ENCODE peak calls at places on chromosome 19, in seven cellular contexts. I is neural progenitor cell; J is CD8-positive, alpha-beta T cell; C is thyroid gland; M is breast epithelium; Z is left lung; E is PC-3. H is an unnamed sample.

GRCh38 chr19:41853768-41854167 is 6.3 kb upstream of the RPS19 start:
- DNase-seq in J (no peak), E (no peak), Z (no peak), C (no peak), I (no peak), M (no peak), H (no peak)

GRCh38 chr19:33554391-33554790 is 32.8 kb upstream of the PEPD start:
- DNase-seq in E (no peak), I (no peak), C (no peak), M (peak; percentile 17), Z (no peak), J (no peak), H (no peak)

GRCh38 chr19:58374200-58374599 is 6.6 kb downstream of the ZNF837 start:
- DNase-seq in J (no peak), I (no peak), E (no peak), C (no peak), M (no peak), Z (no peak), H (no peak)

GRCh38 chr19:55158423-55158822 is 891 bp upstream of the TNNI3 start:
- DNase-seq in Z (no peak), M (no peak), C (no peak), I (no peak), E (no peak), J (no peak), H (no peak)

GRCh38 chr19:5955638-5955935 is 22.4 kb downstream of the RANBP3 start:
- DNase-seq in I (no peak), C (no peak), J (no peak), E (no peak), M (no peak), Z (no peak), H (no peak)

GRCh38 chr19:42316223-42317211 is 3.4 kb downstream of the TMEM145 start:
- DNase-seq in C (no peak), Z (peak; percentile 61), I (no peak), J (no peak), M (no peak), E (no peak), H (no peak)

GRCh38 chr19:47991191-47991808 is 670 bp downstream of the BSPH1 start:
- DNase-seq in J (no peak), M (no peak), E (no peak), I (no peak), C (no peak), Z (no peak), H (no peak)

GRCh38 chr19:15318241-15318691 is 14.1 kb downstream of the BRD4 start:
- DNase-seq in M (no peak), J (no peak), E (no peak), Z (no peak), I (no peak), C (no peak), H (no peak)

GRCh38 chr19:19211499-19212432 is at the start of gene NCAN:
- DNase-seq in C (no peak), I (peak; percentile 90), Z (no peak), M (no peak), J (no peak), E (no peak), H (no peak)

GRCh38 chr19:42693760-42694350 is 46.4 kb downstream of the PSG3 start:
- DNase-seq in Z (no peak), M (no peak), E (peak; percentile 75), I (no peak), C (peak; percentile 3), J (no peak), H (peak; percentile 9)

GRCh38 chr19:58585442-58586130 is 12.5 kb upstream of the MZF1 start:
- DNase-seq in E (no peak), M (no peak), C (no peak), I (no peak), Z (no peak), J (no peak), H (no peak)

GRCh38 chr19:46951236-46951986 is 68.2 kb upstream of the NPAS1 start:
- DNase-seq in Z (no peak), E (peak; percentile 94), J (no peak), C (no peak), I (no peak), M (no peak), H (peak; percentile 83)

GRCh38 chr19:48174445-48175030 is 4.1 kb downstream of the ZSWIM9 start:
- DNase-seq in E (no peak), J (no peak), M (no peak), Z (no peak), C (no peak), I (no peak), H (no peak)

GRCh38 chr19:18274776-18275356 is 614 bp upstream of the IQCN start:
- DNase-seq in Z (peak; percentile 83), J (no peak), E (peak; percentile 89), M (peak; percentile 84), C (peak; percentile 84), I (no peak), H (peak; percentile 94)

GRCh38 chr19:5002143-5002542 is 33.2 kb downstream of the KDM4B start:
- DNase-seq in I (no peak), J (no peak), E (peak; percentile 96), C (no peak), Z (no peak), M (no peak), H (no peak)

DNA sequence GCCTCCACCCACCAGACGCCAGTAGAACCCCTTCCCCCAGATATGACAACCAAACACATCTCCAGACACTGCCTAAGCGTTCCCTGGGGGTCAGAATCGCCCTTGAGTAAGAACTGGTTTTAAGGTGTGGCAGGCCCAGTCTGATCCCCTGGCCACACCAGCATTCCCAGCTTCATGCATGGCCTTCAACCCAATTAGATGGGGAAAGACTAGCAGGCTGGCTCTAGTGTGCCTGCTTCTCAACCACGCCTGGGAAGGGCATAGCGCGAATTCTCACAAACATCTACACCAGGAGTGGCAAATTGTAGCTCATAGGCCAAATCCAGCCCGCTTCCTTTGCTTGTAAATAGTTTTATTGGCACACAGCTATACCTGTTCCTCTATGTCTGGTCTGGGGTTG is 13.6 kb downstream of the HAUS8 start:
- DNase-seq in M (no peak), E (no peak), J (no peak), Z (no peak), I (no peak), C (no peak), H (no peak)
- H3K4me1 ChIP-seq in M (no peaks in the 10 kb centered on the region), E (no peaks in the 10 kb centered on the region), J (peaks cover 16% of the 10 kb centered on the region), Z (no peaks in the 10 kb centered on the region), I (no peaks in the 10 kb centered on the region), C (no peaks in the 10 kb centered on the region), H (peaks cover 19% of the 10 kb centered on the region)

DNA sequence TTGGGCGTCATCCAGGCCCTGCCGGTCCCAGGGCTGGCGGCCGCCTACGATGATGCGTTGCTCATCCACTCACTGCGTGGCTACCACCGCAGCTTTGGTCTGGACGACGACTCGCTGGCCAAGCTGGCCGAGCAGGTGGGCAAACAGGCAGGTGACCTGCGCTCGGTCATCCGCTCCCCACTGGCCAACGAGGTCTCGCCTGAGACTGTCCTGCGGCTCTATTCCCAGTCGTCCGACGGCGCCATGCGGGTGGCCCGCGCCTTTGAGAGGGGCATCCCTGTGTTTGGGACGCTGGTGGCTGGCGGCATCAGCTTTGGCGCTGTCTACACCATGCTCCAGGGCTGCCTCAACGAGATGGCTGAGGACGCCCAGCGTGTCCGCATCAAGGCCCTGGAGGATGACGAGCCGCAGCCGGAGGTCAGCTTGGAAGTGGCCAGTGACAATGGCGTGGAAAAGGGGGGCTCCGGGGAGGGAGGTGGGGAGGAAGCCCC is 3.5 kb downstream of the IRGC start:
- DNase-seq in C (no peak), I (no peak), J (no peak), M (no peak), E (no peak), Z (no peak), H (no peak)
- H3K4me3 ChIP-seq in C (no peak overlapping the region), I (no peak overlapping the region), J (no peak overlapping the region), M (no peak overlapping the region), E (no peak overlapping the region), Z (no peak overlapping the region), H (no peak overlapping the region)

DNA sequence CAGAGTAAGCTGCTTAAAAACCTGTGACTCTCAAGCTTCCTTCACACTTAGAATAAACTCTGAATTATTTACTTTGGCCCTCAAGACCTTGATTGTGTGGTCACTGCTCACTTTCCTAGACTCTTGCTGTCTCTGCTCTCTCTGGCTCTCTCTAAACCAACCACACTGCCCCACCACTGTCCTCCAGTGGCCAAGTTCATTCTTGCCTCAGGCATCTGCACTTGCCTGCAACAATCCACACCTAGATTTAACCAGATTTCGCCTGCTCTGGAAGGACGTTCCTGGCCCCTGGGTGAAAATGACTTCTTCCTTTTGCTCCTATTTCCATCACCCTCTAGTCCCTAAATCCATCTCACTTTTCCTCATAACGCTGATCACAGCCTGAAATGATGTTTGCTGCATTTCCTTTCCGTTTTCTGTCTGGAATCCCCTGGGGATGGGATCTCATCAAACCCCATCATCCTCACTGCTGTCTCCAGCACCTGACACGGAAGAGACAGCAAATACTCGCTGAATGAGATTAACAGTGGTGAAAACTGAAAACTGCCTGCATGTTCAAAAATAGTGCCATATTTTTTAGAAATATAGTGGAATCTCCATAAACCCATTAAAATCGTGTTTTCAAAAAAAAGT is 232.6 kb downstream of the UQCRFS1 start:
- DNase-seq in Z (no peak), M (no peak), I (no peak), J (no peak), C (no peak), E (no peak), H (no peak)
- TF ChIP-seq CTCF in Z (no peak), M (no peak), I (peak; percentile 12), J (no peak), C (no peak), E (no peak), H (no peak)

GRCh38 chr19:40144947-40145748 is 46.1 kb upstream of the MAP3K10 start:
- DNase-seq in I (no peak), J (no peak), C (no peak), Z (no peak), E (no peak), M (no peak), H (no peak)
- H3K4me1 ChIP-seq in I (no peaks in the 10 kb centered on the region), J (peaks cover 52% of the 10 kb centered on the region), C (peaks cover 6% of the 10 kb centered on the region), Z (peaks cover 6% of the 10 kb centered on the region), E (peaks cover 10% of the 10 kb centered on the region), M (no peaks in the 10 kb centered on the region), H (no peaks in the 10 kb centered on the region)

GRCh38 chr19:10567696-10568443 is 909 bp downstream of the CDKN2D start:
- DNase-seq in E (no peak), Z (no peak), M (no peak), I (no peak), J (no peak), C (no peak), H (no peak)

GRCh38 chr19:10565028-10565566 is 713 bp downstream of the KRI1 start:
- DNase-seq in J (peak; percentile 25), C (peak; percentile 47), Z (no peak), I (peak; percentile 81), M (no peak), E (peak; percentile 35), H (no peak)

GRCh38 chr19:10566658-10567410 is 1.0 kb upstream of the KRI1 start:
- DNase-seq in J (peak; percentile 38), E (no peak), Z (no peak), I (no peak), C (no peak), M (no peak), H (peak; percentile 52)

GRCh38 chr19:10565567-10566407 is at the start of gene KRI1:
- DNase-seq in Z (peak; percentile 99), J (peak; percentile 98), I (peak; percentile 99), C (peak; percentile 97), M (peak; percentile 97), E (peak; percentile 99), H (peak; percentile 99)

DNA sequence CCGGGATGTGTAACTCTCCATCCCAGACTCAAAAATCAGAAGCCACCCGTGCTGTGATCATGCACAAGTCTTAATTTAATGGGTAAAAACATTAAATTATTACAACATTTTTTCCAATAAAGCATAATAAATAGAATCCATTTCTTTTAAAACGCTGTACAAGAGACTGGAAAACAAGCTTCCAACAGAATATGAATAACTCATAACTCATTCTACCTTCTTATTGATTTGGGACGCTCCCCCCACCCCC is 523 bp upstream of the KRI1 start:
- DNase-seq in M (no peak), C (no peak), I (no peak), J (no peak), E (no peak), Z (no peak), H (no peak)
- H3K4me3 ChIP-seq in M (peak overlapping the region; percentile 87), C (peak overlapping the region; percentile 45), I (peak overlapping the region; percentile 88), J (peak overlapping the region; percentile 97), E (peak overlapping the region; percentile 79), Z (peak overlapping the region; percentile 94), H (no peak overlapping the region)

H was measured in mucosa of descending colon.